ENCODE peak calls at places on chromosomes 12 and 14, in eight cellular contexts. L is EH; O is NT2/D1; K is activated T-helper 9 cell treated with anti-CD3 and anti-CD28 coated beads, Interleukin-2, amount 50 U/mL, for 16 hours; R is HT-29; B is DMS153; A is T47D; G is HuH-7.5. Q is an unnamed sample.
A peak's percentile ranks its signal among the peaks of the same experiment; 100 is the strongest.

GRCh38 chr12:38785376-38785775 is 120.0 kb downstream of the CPNE8 start:
- DNase-seq in L (no peak), O (no peak), K (no peak), R (no peak), B (no peak), A (no peak), G (no peak), Q (no peak)

GRCh38 chr12:95829395-95829794 is 29.4 kb upstream of the SNRPF start:
- DNase-seq in L (no peak), O (no peak), K (no peak), R (no peak), B (no peak), A (no peak), G (no peak), Q (no peak)

GRCh38 chr12:56635539-56636117 is 5.5 kb upstream of the BAZ2A start:
- DNase-seq in L (no peak), O (no peak), K (no peak), R (no peak), B (no peak), A (no peak), G (no peak), Q (no peak)

GRCh38 chr12:116604151-116604550 is 45.0 kb downstream of the MAP1LC3B2 start:
- DNase-seq in L (peak; percentile 54), O (no peak), K (no peak), R (no peak), B (no peak), A (no peak), G (no peak), Q (no peak)

GRCh38 chr14:94408546-94409095 is 20.2 kb upstream of the SERPINA1 start:
- DNase-seq in L (peak; percentile 34), O (no peak), K (no peak), R (no peak), B (no peak), A (no peak), G (no peak), Q (no peak)

GRCh38 chr14:104705340-104706047 is 16.1 kb downstream of the INF2 start:
- DNase-seq in L (peak; percentile 25), O (no peak), K (no peak), R (no peak), B (no peak), A (peak; percentile 53), G (no peak), Q (no peak)

GRCh38 chr12:42978718-42979117 is 389.2 kb upstream of the PRICKLE1 start:
- DNase-seq in L (no peak), O (no peak), K (no peak), R (no peak), B (no peak), A (no peak), G (no peak), Q (no peak)

GRCh38 chr14:57526942-57527341 is 33.3 kb upstream of the CCDC198 start:
- DNase-seq in L (no peak), O (peak; percentile 30), K (no peak), R (no peak), B (no peak), A (no peak), G (no peak), Q (no peak)

GRCh38 chr12:106035421-106035820 is 103.3 kb downstream of the NUAK1 start:
- DNase-seq in L (no peak), O (no peak), K (no peak), R (no peak), B (no peak), A (no peak), G (no peak), Q (no peak)

Q was measured in brain pericyte.